ENCODE peak calls at places on chromosomes 5 and 9, in four cellular contexts. Y, K, T and I are unnamed samples.

GRCh38 chr5:180172447-180173197 is 36.4 kb downstream of the RASGEF1C start:
- DNase-seq in Y (no peak), T (peak), K (no peak), I (no peak)

GRCh38 chr5:168575391-168576372 is 3.5 kb downstream of the PANK3 start:
- DNase-seq in K (no peak), Y (no peak), T (no peak), I (no peak)

GRCh38 chr9:21933865-21934264 is 60.3 kb downstream of the CDKN2A start:
- DNase-seq in T (no peak), Y (no peak), K (no peak), I (no peak)

GRCh38 chr5:173119719-173120118 is 24.6 kb upstream of the BNIP1 start:
- DNase-seq in Y (no peak), T (no peak), K (no peak), I (no peak)

GRCh38 chr9:136619742-136620440 is 42.8 kb upstream of the EGFL7 start:
- DNase-seq in Y (no peak), K (no peak), T (peak), I (peak)

GRCh38 chr9:137176302-137177182 is 4.7 kb upstream of the TMEM210 start:
- DNase-seq in Y (peak), K (peak), T (peak), I (peak)

GRCh38 chr9:110104201-110104845 is 103.6 kb downstream of the C9orf152 start:
- DNase-seq in Y (no peak), K (no peak), T (no peak), I (no peak)

GRCh38 chr5:97297063-97297715 is 114.1 kb upstream of the RIOK2 start:
- DNase-seq in T (peak), K (peak), Y (peak), I (peak)

GRCh38 chr5:176996780-176997179 is 9.8 kb downstream of the UIMC1 start:
- DNase-seq in K (peak), Y (peak), T (no peak), I (no peak)

GRCh38 chr9:110076894-110077725 is 130.8 kb downstream of the C9orf152 start:
- DNase-seq in T (no peak), K (no peak), Y (no peak), I (no peak)

GRCh38 chr5:132268698-132269551 is 11.4 kb downstream of the PDLIM4 start:
- DNase-seq in T (no peak), K (no peak), Y (no peak), I (no peak)

GRCh38 chr5:175870820-175871447 is 444 bp upstream of the CPLX2 start:
- DNase-seq in K (no peak), Y (peak), T (no peak), I (no peak)

GRCh38 chr5:10702040-10702629 is 58.9 kb downstream of the DAP start:
- DNase-seq in K (peak), Y (no peak), T (no peak), I (no peak)

GRCh38 chr5:16675747-16676255 is 59.0 kb upstream of the RETREG1 start:
- DNase-seq in K (no peak), T (no peak), Y (no peak), I (no peak)

GRCh38 chr9:27726244-27727141 is 153.2 kb upstream of the C9orf72 start:
- DNase-seq in Y (peak), T (peak), K (peak), I (peak)

GRCh38 chr5:66960373-66961137 is 236.0 kb downstream of the CD180 start:
- DNase-seq in T (peak), K (no peak), Y (peak), I (no peak)

GRCh38 chr9:1052908-1053590 is 2.9 kb downstream of the DMRT2 start:
- DNase-seq in K (no peak), T (no peak), Y (no peak), I (no peak)

GRCh38 chr9:82332018-82332773 is 343.6 kb downstream of the SPATA31D1 start:
- DNase-seq in Y (peak), T (no peak), K (no peak), I (no peak)

GRCh38 chr5:10750909-10751308 is 10.1 kb downstream of the DAP start:
- DNase-seq in K (no peak), Y (no peak), T (no peak), I (no peak)

GRCh38 chr9:135989722-135990467 is 28.7 kb upstream of the UBAC1 start:
- DNase-seq in T (no peak), Y (no peak), K (no peak), I (peak)

GRCh38 chr5:104932431-104932830 is 1369.8 kb upstream of the NUDT12 start:
- DNase-seq in K (no peak), T (no peak), Y (no peak), I (no peak)

GRCh38 chr9:135078361-135078821 is 9.1 kb upstream of the OLFM1 start:
- DNase-seq in T (no peak), Y (no peak), K (no peak), I (no peak)

GRCh38 chr9:93143830-93144530 is 9.9 kb upstream of the NINJ1 start:
- DNase-seq in T (no peak), K (no peak), Y (no peak), I (no peak)

GRCh38 chr5:124995451-124995850 is 249.0 kb upstream of the ZNF608 start:
- DNase-seq in K (no peak), Y (peak), T (no peak), I (no peak)

GRCh38 chr5:60415443-60415842 is 284.5 kb downstream of the DEPDC1B start:
- DNase-seq in K (no peak), Y (no peak), T (no peak), I (no peak)

GRCh38 chr5:41371741-41372140 is 138.7 kb downstream of the PLCXD3 start:
- DNase-seq in K (no peak), Y (peak), T (no peak), I (no peak)

GRCh38 chr9:130458804-130459067 is 14.0 kb downstream of the ASS1 start:
- DNase-seq in K (no peak), Y (no peak), T (no peak), I (no peak)

GRCh38 chr5:143396353-143396940 is 7.0 kb downstream of the NR3C1 start:
- DNase-seq in Y (no peak), K (no peak), T (no peak), I (no peak)

GRCh38 chr9:75382126-75382525 is 293.8 kb downstream of the OSTF1 start:
- DNase-seq in Y (no peak), T (no peak), K (no peak), I (no peak)

DNA sequence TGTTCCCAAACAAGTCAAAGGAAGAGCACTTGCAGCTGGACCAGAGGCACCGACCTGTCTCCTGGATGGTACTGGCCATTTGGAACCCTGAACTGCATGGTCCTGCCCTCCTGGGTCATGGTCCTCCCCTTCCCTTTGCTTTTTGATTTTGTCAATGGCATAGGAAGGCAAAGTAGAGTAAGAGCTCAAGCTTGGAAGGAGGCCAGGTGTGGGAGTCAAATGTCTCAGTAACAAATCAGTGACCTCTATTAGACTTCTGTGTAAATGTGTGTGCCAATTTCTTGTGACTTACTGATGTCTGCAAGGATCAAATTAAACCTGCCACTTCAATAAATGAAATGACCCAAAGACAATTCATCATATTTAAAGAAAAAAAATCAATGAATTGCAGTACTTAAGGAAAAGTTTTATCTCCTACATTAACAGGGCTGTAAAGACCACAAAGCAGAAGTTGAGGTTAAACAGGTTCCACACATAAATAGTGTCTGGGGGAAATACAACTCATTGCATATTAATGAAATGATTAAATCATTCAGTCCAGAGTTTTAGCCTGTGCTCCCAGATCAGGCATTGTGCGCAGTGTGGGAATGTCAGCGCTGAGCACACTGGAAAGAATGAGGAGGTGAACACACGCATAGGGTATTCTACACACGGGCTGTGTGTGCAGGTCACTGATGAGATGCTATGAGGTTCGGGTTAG is 32.7 kb downstream of the OSMR start:
- DNase-seq in T (no peak), K (no peak), Y (no peak), I (peak)
- TF ChIP-seq MYC in T (no peak), K (no peak), Y (no peak), I (no peak)

DNA sequence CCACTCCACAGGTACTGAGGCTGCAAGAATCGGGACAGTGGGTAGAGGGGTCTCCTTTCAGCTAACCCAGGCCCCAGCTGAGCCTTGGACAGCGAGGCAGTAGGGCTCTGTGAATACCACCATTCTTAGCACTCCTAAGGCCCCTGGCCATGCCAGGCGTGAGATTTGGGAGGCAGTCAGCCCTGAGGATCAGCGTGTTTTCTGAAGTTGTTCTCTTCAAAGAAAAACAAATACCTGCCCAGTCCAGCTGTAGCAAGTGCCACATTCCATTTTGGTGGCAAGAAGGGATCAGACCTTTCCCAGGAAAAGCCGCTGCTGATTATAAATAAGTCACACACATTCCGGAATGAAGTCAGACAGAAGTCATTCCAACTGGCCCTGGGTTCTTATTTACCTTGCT is 47.8 kb downstream of the RALGPS1 start:
- DNase-seq in K (no peak), Y (no peak), T (no peak), I (no peak)
- TF ChIP-seq MAX in K (no peak), Y (no peak), T (no peak), I (no peak)

GRCh38 chr9:116791314-116791713 is 104.2 kb downstream of the TRIM32 start:
- DNase-seq in Y (no peak), T (no peak), K (no peak), I (no peak)
- TF ChIP-seq MYC in Y (no peak), T (no peak), K (no peak), I (no peak)

GRCh38 chr5:140251527-140251973 is 51.4 kb downstream of the PFDN1 start:
- DNase-seq in Y (peak), T (no peak), K (no peak), I (peak)
- TF ChIP-seq MAX in Y (no peak), T (no peak), K (no peak), I (no peak)

DNA sequence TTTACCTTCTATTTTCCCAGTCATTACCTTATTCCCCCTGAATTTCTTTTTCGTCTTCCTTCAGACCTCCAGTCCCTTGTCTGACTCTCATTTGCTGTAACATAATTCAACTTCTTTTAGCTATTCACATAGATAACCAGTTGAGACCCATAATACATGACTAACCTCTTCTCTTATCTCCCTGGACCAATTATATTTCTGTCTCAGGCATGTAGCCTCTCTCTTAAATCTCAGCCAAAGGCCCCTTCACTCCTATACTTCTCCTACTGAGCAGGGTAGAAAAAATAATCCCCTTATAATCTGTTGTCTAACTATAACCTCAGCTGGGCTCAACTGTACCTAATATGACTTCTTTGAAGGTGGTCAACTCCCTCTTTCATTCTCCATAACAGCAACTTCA is 20.9 kb downstream of the RANBP6 start:
- DNase-seq in Y (no peak), K (no peak), T (no peak), I (no peak)
- TF ChIP-seq MYC in Y (no peak), K (no peak), T (no peak), I (no peak)

DNA sequence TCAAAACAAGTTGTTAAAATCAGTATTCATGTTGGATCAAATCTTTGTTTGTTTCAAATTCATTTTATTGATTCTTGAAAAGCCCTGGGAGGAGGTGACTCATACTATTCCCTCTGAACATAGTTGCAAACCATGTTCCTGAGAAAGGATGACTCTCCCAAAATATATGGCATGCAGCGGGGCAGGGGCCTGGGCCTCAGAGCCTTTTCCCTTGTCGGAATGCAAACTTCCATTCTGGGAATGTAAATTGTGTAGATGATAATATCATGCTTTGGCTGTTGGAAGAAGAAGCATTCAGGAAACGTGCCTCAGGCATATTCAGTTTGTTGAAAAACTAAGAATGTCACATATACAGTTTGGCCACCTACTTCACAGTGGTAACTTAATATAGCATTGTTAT is 242.0 kb downstream of the AUH start:
- DNase-seq in Y (no peak), K (no peak), T (no peak), I (no peak)
- TF ChIP-seq MAX in Y (no peak), K (no peak), T (no peak), I (no peak)